ENCODE peak calls at places on chromosomes 3 and 15, in eight cellular contexts. A is GM23248; H is KBM-7; D is OCI-LY7; F is activated CD4-positive, alpha-beta T cell treated with anti-CD3 and anti-CD28 coated beads, Interleukin-2, amount 50 U/mL, for 48 hours; M is upper lobe of right lung; C is A172; Z is activated T-helper 9 cell treated with anti-CD3 and anti-CD28 coated beads, Interleukin-2, amount 50 U/mL, for 16 hours. N is an unnamed sample.

GRCh38 chr3:138227650-138228049 is 40.5 kb downstream of the ARMC8 start:
- DNase-seq in M (no peak), C (no peak), D (no peak), H (no peak), Z (no peak), A (peak; percentile 53), F (no peak), N (no peak)

GRCh38 chr3:23806322-23807160 is 786 bp downstream of the UBE2E1 start:
- DNase-seq in A (peak; percentile 44), H (no peak), Z (peak; percentile 13), F (peak; percentile 19), C (peak; percentile 7), M (peak; percentile 71), D (peak; percentile 23), N (peak; percentile 77)

GRCh38 chr3:189778340-189778950 is 147.3 kb downstream of the TP63 start:
- DNase-seq in M (no peak), A (no peak), C (no peak), Z (no peak), F (no peak), D (no peak), H (no peak), N (no peak)

GRCh38 chr3:13480340-13481318 is 523 bp downstream of the HDAC11 start:
- DNase-seq in F (no peak), Z (peak; percentile 31), A (peak; percentile 61), M (peak; percentile 63), C (no peak), D (peak; percentile 14), H (no peak), N (peak; percentile 76)

GRCh38 chr3:23170306-23170705 is 32.8 kb upstream of the UBE2E2 start:
- DNase-seq in M (no peak), A (peak; percentile 14), D (no peak), C (peak; percentile 16), Z (no peak), H (no peak), F (no peak), N (no peak)

GRCh38 chr3:141353652-141354495 is 14.4 kb upstream of the ZBTB38 start:
- DNase-seq in H (no peak), F (no peak), A (peak; percentile 66), M (no peak), C (no peak), Z (no peak), D (no peak), N (no peak)

GRCh38 chr3:169869484-169870304 is at the start of gene LRRC31:
- DNase-seq in A (no peak), H (no peak), Z (no peak), D (no peak), C (no peak), M (no peak), F (no peak), N (no peak)

GRCh38 chr15:79218588-79219200 is 63.8 kb upstream of the ANKRD34C start:
- DNase-seq in D (no peak), H (no peak), Z (no peak), C (peak; percentile 16), F (no peak), A (peak; percentile 49), M (no peak), N (no peak)

GRCh38 chr15:97504031-97504430 is 456.5 kb upstream of the ARRDC4 start:
- DNase-seq in D (no peak), H (peak; percentile 29), A (no peak), C (peak; percentile 93), M (no peak), Z (no peak), F (no peak), N (no peak)

GRCh38 chr15:31027948-31028586 is 36.6 kb upstream of the MTMR10 start:
- DNase-seq in C (no peak), D (no peak), F (no peak), M (no peak), Z (no peak), A (no peak), H (no peak), N (no peak)

GRCh38 chr15:85044251-85044853 is 62.7 kb downstream of the PDE8A start:
- DNase-seq in D (peak; percentile 48), C (peak; percentile 55), H (peak; percentile 81), F (peak; percentile 38), M (no peak), A (peak; percentile 83), Z (no peak), N (peak; percentile 77)

GRCh38 chr3:100496711-100497261 is 4.4 kb downstream of the TMEM45A start:
- DNase-seq in C (peak; percentile 84), F (no peak), A (peak; percentile 60), D (no peak), M (no peak), H (no peak), Z (no peak), N (no peak)

GRCh38 chr3:192183109-192183508 is 544.2 kb downstream of the FGF12 start:
- DNase-seq in F (no peak), M (no peak), Z (no peak), A (no peak), D (peak; percentile 91), C (no peak), H (no peak), N (no peak)

GRCh38 chr15:83897037-83897436 is 243.1 kb downstream of the ADAMTSL3 start:
- DNase-seq in D (no peak), C (no peak), M (no peak), F (no peak), A (no peak), H (no peak), Z (no peak), N (no peak)

GRCh38 chr3:63519426-63519825 is 133.0 kb upstream of the SNTN start:
- DNase-seq in H (no peak), C (no peak), A (peak; percentile 48), D (no peak), Z (no peak), M (no peak), F (no peak), N (no peak)

GRCh38 chr15:88604972-88605506 is 16.1 kb upstream of the AEN start:
- DNase-seq in A (no peak), H (no peak), Z (no peak), D (no peak), C (no peak), M (no peak), F (no peak), N (no peak)

GRCh38 chr3:15055019-15055557 is 10.0 kb downstream of the MRPS25 start:
- DNase-seq in F (peak; percentile 67), D (peak; percentile 29), M (no peak), Z (peak; percentile 55), C (peak; percentile 31), A (peak; percentile 57), H (peak; percentile 9), N (no peak)

GRCh38 chr15:31434418-31435255 is 108.0 kb downstream of the KLF13 start:
- DNase-seq in C (peak; percentile 41), M (peak; percentile 82), Z (peak; percentile 73), D (peak; percentile 71), H (peak; percentile 95), F (peak; percentile 86), A (peak; percentile 98), N (no peak)

GRCh38 chr3:57436195-57436761 is 107.9 kb downstream of the DNAH12 start:
- DNase-seq in A (no peak), F (no peak), H (no peak), D (no peak), C (no peak), M (no peak), Z (no peak), N (no peak)

GRCh38 chr15:34606545-34606944 is 23.1 kb upstream of the GOLGA8B start:
- DNase-seq in A (peak; percentile 23), F (no peak), H (no peak), M (no peak), C (no peak), Z (no peak), D (no peak), N (no peak)

GRCh38 chr3:146469206-146470017 is at the start of gene PLSCR2:
- DNase-seq in Z (peak; percentile 59), D (peak; percentile 87), H (no peak), C (peak; percentile 14), F (peak; percentile 66), M (peak; percentile 89), A (peak; percentile 30), N (peak; percentile 78)

GRCh38 chr3:25789596-25790556 is at the start of gene OXSM:
- DNase-seq in D (peak; percentile 97), F (peak; percentile 92), C (peak; percentile 71), H (peak; percentile 93), M (peak; percentile 94), Z (peak; percentile 91), A (peak; percentile 99), N (peak; percentile 90)

GRCh38 chr3:49018707-49019006 is 277 bp upstream of the DALRD3 start:
- DNase-seq in A (no peak), H (no peak), Z (no peak), D (no peak), M (no peak), C (no peak), F (no peak), N (no peak)

GRCh38 chr3:3105815-3106214 is 4.4 kb downstream of the IL5RA start:
- DNase-seq in M (no peak), C (no peak), A (no peak), H (no peak), F (no peak), Z (no peak), D (no peak), N (no peak)

GRCh38 chr3:138400651-138401070 is 33.8 kb upstream of the ESYT3 start:
- DNase-seq in H (no peak), M (no peak), C (no peak), A (no peak), D (no peak), Z (no peak), F (no peak), N (no peak)

GRCh38 chr3:179410317-179410716 is 41.0 kb downstream of the GNB4 start:
- DNase-seq in H (peak; percentile 36), C (no peak), A (peak; percentile 65), M (no peak), F (no peak), Z (no peak), D (peak; percentile 10), N (no peak)

GRCh38 chr3:113070226-113071220 is 79.7 kb downstream of the GTPBP8 start:
- DNase-seq in Z (no peak), D (no peak), C (no peak), F (no peak), H (no peak), M (no peak), A (peak; percentile 88), N (no peak)

GRCh38 chr3:132187746-132188145 is 129.5 kb upstream of the ACP3 start:
- DNase-seq in Z (no peak), M (no peak), C (no peak), A (no peak), D (no peak), F (no peak), H (no peak), N (no peak)

GRCh38 chr15:69017978-69018377 is 3.5 kb downstream of the NOX5 start:
- DNase-seq in Z (no peak), A (no peak), H (no peak), M (no peak), D (no peak), F (no peak), C (no peak), N (no peak)

GRCh38 chr15:98981851-98982722 is 25.5 kb downstream of the PGPEP1L start:
- DNase-seq in D (no peak), Z (no peak), M (no peak), H (no peak), C (peak; percentile 10), A (peak; percentile 48), F (no peak), N (no peak)

GRCh38 chr3:85193565-85193964 is 234.8 kb downstream of the CADM2 start:
- DNase-seq in D (no peak), M (no peak), F (no peak), C (peak; percentile 1), A (no peak), Z (no peak), H (no peak), N (no peak)

GRCh38 chr15:42194502-42194901 is 13.6 kb downstream of the VPS39 start:
- DNase-seq in H (peak; percentile 37), C (peak; percentile 10), M (peak; percentile 65), Z (no peak), A (peak; percentile 32), F (no peak), D (no peak), N (no peak)

GRCh38 chr3:16177962-16178627 is 3.6 kb downstream of the GALNT15 start:
- DNase-seq in M (peak; percentile 86), D (peak; percentile 53), A (peak; percentile 95), F (peak; percentile 73), H (peak; percentile 91), C (peak; percentile 65), Z (peak; percentile 37), N (peak; percentile 93)

GRCh38 chr3:177992993-177993969 is 543.0 kb upstream of the KCNMB2 start:
- DNase-seq in A (no peak), H (no peak), Z (no peak), C (no peak), D (no peak), M (no peak), F (no peak), N (no peak)